ENCODE peak calls at places on chromosomes 4 and X, in seven cellular contexts. T is left ventricle myocardium inferior, J is hepatocyte, G is aorta, S is HAP-1, R is testis, D is transverse colon. F is an unnamed sample. For H3K27me3 and H3K36me3, the result is how much of the 10 kb centered on the place peaks cover.

GRCh38 chr4:26275261-26275660 is 45.6 kb upstream of the RBPJ start:
- DNase-seq in T (no peak), S (no peak), G (no peak), D (no peak), R (no peak), J (no peak), F (no peak)

GRCh38 chr4:21447320-21448055 is 501.1 kb downstream of the KCNIP4 start:
- DNase-seq in G (no peak), J (peak), T (no peak), D (no peak), R (no peak), S (no peak), F (no peak)

GRCh38 chr4:121324331-121324730 is 56.5 kb downstream of the QRFPR start:
- DNase-seq in S (no peak), R (no peak), D (no peak), G (no peak), J (no peak), T (no peak), F (peak)

GRCh38 chr4:76960014-76960413 is 10.5 kb downstream of the SEPTIN11 start:
- DNase-seq in D (no peak), T (no peak), R (no peak), J (peak), S (no peak), G (no peak), F (no peak)

GRCh38 chr4:11428701-11429571 is at the start of gene HS3ST1:
- DNase-seq in R (peak), S (no peak), J (peak), T (peak), G (peak), D (peak), F (peak)

GRCh38 chr4:184028571-184028996 is 123.5 kb downstream of the STOX2 start:
- DNase-seq in T (no peak), G (no peak), R (no peak), D (no peak), J (no peak), S (no peak), F (no peak)

GRCh38 chr4:79652232-79652631 is 244.2 kb upstream of the GK2 start:
- DNase-seq in G (no peak), J (peak), T (no peak), D (no peak), S (no peak), R (no peak), F (no peak)

GRCh38 chr4:36255575-36255974 is 11.3 kb upstream of the ARAP2 start:
- DNase-seq in J (no peak), G (no peak), T (no peak), S (no peak), R (no peak), D (peak), F (no peak)

GRCh38 chr4:86675548-86675947 is 81.4 kb downstream of the PTPN13 start:
- DNase-seq in T (no peak), S (no peak), G (no peak), D (no peak), R (no peak), J (no peak), F (no peak)

GRCh38 chr4:79599691-79600090 is 191.7 kb upstream of the GK2 start:
- DNase-seq in D (no peak), S (no peak), J (no peak), T (no peak), R (peak), G (no peak), F (no peak)

GRCh38 chrX:151699746-151700145 is 4.5 kb downstream of the PRRG3 start:
- DNase-seq in R (no peak), S (no peak), D (no peak), G (no peak), J (no peak), T (no peak), F (no peak)

GRCh38 chr4:185587444-185588161 is 52.3 kb upstream of the PDLIM3 start:
- DNase-seq in G (no peak), T (no peak), J (no peak), S (peak), R (no peak), D (peak), F (peak)

GRCh38 chrX:47278684-47279083 is 45.9 kb downstream of the USP11 start:
- DNase-seq in J (no peak), S (no peak), G (no peak), T (no peak), D (no peak), R (no peak), F (no peak)

GRCh38 chrX:54484666-54485065 is 11.4 kb downstream of the FGD1 start:
- DNase-seq in G (no peak), S (no peak), J (no peak), D (no peak), R (no peak), T (peak), F (no peak)

GRCh38 chrX:120380699-120381098 is 18.8 kb downstream of the ATP1B4 start:
- DNase-seq in R (no peak), D (no peak), J (peak), G (no peak), S (no peak), T (no peak), F (peak)

GRCh38 chrX:103629295-103630170 is 758 bp downstream of the TCEAL1 start:
- DNase-seq in S (peak), R (peak), J (peak), D (peak), G (peak), T (peak), F (peak)

GRCh38 chrX:118396113-118396512 is 50.2 kb downstream of the WDR44 start:
- DNase-seq in S (no peak), D (no peak), J (no peak), T (no peak), R (no peak), G (no peak), F (no peak)

GRCh38 chr4:124640037-124640730 is 72.3 kb downstream of the ANKRD50 start:
- DNase-seq in D (no peak), T (no peak), S (no peak), R (no peak), G (no peak), J (no peak), F (no peak)

GRCh38 chr4:8128096-8128856 is 30.3 kb downstream of the ABLIM2 start:
- DNase-seq in R (no peak), T (no peak), G (no peak), J (no peak), S (no peak), D (no peak), F (peak)

DNA sequence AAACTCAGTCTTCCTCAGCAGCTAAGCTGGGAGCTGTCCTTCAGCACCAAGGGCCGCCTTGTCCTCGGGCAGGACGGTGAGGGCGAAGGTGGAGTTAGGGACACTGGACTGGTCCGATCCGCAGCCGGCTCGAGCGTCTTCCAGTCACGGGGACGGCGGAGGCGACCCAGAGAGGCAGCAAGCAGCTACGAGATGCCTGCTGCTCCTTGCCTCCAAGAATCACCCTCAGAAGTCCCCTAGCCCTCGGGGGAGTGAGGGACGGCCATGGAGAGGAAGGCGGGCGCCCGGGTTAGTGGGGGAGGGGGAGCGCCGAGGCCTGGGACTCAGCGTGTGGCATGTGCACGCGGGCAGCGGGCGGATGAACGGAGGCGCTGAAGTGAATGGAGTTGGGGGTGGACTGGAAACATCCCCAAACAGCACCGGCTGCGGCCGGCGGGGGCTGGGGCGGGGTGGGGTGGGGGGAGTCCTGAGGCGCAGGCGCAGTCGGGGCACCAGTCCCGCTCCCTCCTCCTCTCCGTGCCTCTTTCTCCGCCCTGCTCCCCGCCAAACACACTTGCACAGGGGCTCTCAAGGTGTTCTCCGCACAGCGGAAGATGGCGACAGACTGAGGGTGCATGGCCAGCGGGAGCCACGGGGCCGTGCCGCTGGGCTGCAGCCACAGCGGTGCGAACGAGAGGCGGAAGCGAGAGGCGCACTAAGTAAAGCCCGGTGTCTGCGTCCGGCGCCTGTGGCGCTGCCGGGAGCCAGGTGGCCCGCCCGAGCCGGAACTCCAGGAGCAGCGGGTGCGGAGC is at the start of gene NALF2:
- DNase-seq in J (peak), G (peak), S (peak), R (peak), D (peak), T (peak), F (peak)
- H3K27me3 ChIP-seq in J (under half), G (under half), S (under half), R (under half), D (under half), T (under half), F (under half)

DNA sequence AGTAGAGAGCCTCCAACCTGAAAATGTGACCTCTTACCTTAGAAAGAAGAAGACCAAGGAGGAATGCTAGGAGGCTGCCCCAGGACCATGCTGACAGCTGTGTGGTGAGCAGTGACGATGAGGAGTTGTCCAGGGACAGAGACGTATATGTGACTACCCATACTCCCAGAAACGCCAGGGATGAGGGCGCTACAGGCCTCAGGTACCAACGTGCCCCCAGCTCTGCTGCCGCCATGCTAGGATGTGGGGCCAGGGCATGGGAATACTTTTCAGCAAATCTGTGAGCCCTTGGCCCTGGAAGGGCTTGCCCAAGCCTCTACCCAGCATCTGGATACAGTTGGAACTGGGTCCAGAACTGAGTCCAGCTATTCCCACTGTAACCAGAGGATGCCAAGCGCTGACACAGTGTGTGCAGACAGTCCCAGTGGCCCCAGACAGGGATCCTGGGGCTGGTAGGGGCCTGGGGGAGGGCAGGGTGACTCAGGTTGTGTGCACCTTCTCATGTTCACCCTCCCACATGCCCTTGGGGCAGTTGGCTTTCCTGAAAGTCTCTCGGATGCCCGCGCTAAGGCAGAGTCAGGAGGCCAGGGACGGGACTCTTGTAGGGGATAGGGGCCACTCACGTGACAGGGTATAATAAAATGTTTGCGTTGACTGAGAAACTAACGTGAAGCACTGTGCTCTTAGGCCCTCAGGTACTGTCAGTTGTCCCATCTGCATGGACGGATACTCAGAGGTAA is 23.9 kb upstream of the FAM193A start:
- DNase-seq in S (no peak), J (no peak), R (no peak), T (no peak), D (no peak), G (no peak), F (no peak)
- H3K36me3 ChIP-seq in S (half or more), J (under half), R (under half), T (half or more), D (under half), G (under half), F (under half)

DNA sequence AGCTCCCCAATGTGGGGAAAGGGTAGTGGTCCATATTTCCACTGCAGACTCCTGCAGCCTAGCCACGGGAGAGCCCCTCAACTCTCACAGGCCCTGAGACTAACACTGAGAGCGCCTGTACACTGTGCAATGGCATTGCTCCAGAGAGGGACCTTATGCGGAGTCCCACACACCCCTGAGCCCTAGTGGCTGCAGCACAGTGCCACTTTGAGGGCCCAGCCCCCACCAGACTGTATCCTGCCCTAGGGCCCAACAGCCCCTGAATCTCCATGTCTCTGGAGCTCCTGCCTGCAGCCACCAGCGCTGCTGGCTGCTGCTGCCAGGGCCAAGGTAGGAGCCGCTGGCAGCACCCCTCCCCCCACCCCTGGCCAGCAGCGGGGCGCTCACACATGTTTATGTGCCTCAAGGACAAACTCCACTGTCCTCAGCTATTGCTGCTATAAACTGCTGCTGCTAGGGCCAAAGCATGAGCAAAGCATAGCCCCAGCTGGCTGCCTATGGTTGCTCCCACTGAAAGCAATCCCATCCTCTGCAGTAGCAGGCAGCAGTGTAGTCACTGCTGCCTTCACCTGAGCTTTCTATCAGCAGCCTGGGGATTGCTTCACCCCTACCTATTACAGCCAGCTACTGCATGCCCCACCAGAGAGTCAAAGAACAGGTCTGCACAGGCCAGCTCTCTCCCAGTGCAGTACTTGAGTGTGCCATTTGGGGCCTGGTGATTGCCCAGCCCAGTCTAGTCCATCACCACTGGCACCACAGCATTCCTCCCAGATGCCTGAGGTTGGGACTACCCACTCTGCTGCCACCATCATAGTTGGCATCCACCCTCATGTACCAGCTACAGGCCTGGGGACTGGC is 24.3 kb downstream of the TMEM154 start:
- DNase-seq in S (no peak), G (no peak), J (peak), T (no peak), D (peak), R (no peak), F (no peak)
- H3K27me3 ChIP-seq in S (under half), G (under half), J (under half), T (under half), D (under half), R (under half), F (under half)

GRCh38 chrX:20171887-20172286 is 30.2 kb upstream of the EIF1AX start:
- DNase-seq in T (no peak), R (no peak), S (no peak), J (no peak), D (no peak), G (no peak), F (no peak)
- H3K36me3 ChIP-seq in T (half or more), R (under half), S (under half), J (under half), D (under half), G (under half), F (under half)

GRCh38 chrX:154546354-154547244 is at the start of gene G6PD:
- DNase-seq in S (peak), D (peak), G (no peak), T (peak), J (peak), R (peak), F (peak)

GRCh38 chrX:154545673-154546274 is 872 bp downstream of the G6PD start:
- DNase-seq in G (no peak), T (no peak), S (no peak), J (no peak), D (no peak), R (no peak), F (no peak)

GRCh38 chrX:154547245-154548027 is at the start of gene IKBKG:
- DNase-seq in G (peak), D (peak), S (peak), J (peak), R (peak), T (peak), F (peak)

GRCh38 chrX:154548028-154548316 is 552 bp downstream of the IKBKG start:
- DNase-seq in G (no peak), J (no peak), D (no peak), R (no peak), T (no peak), S (no peak), F (no peak)

DNA sequence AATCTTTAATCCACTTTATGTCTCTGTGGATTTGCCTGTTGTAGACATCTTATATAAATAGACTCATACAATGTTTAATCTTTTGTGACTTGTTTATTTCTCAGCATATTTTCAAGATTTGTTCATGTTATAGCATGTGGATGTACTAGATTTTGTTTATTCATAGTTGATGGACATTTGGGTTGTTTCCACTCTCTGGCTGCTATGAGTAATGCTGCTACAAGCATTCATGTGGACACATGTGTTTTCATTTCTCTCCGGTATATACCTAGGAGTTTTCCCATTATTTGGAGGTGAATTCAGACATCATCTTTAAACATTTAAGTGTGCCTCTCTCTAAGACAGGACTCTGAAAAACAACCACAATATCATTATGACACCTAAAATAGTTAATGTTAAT is 2.3 kb downstream of the IKBKG start:
- DNase-seq in D (no peak), S (no peak), J (no peak), G (no peak), R (no peak), T (no peak), F (no peak)
- H3K27me3 ChIP-seq in D (under half), S (under half), J (under half), G (under half), R (under half), T (under half), F (under half)

GRCh38 chrX:124325732-124326131 is 6.7 kb upstream of the TEX13D start:
- DNase-seq in G (no peak), R (no peak), J (no peak), T (no peak), S (no peak), D (no peak), F (no peak)
- H3K36me3 ChIP-seq in G (under half), R (under half), J (under half), T (under half), S (under half), D (under half), F (under half)

DNA sequence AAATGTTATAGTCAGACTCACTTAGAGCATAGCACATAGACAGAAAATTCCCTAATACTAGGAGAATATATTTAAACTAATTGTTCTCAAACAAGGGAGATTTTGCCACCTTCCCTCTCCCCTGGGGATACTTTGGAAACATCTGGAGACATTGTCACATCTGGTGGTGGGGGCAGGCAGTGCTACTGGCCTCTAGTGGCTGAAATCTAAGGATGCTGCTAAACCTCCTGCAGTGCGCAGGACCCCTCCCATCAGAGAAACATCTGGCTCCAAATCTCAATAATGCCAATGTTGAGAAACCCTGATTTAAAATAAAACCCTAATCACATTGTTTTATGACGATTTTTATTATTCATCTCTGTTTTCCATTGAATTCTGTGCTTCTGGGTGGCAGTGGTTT is 244.9 kb downstream of the FRMPD4 start:
- DNase-seq in S (peak), J (no peak), R (no peak), D (no peak), T (no peak), G (no peak), F (peak)
- H3K27me3 ChIP-seq in S (under half), J (under half), R (under half), D (under half), T (under half), G (under half), F (under half)

DNA sequence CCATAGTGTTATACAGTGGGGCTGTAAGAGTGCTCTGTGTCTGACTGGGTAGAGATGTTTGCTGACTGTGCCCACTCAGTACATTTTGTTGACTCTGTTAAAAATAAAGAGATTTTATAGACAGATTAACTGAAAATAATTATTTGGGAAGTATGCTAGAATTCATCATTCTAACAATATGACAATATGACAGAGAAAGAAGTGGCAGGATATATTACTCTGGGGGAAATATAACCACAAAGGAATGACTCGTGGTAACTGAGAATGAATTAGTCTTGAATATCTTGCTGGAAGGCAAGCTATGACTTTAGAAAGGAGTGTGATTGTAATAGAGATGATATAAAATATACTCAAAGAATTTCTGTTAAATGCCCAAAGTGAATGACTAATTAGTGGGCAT is 46.8 kb downstream of the TMEM165 start:
- DNase-seq in J (no peak), T (no peak), D (no peak), G (no peak), R (no peak), S (no peak), F (no peak)
- H3K36me3 ChIP-seq in J (under half), T (half or more), D (under half), G (under half), R (under half), S (under half), F (under half)

GRCh38 chr4:1404573-1405248 is 1.5 kb downstream of the NKX1-1 start:
- DNase-seq in S (no peak), D (no peak), R (peak), J (no peak), G (peak), T (no peak), F (peak)

GRCh38 chr4:1402021-1402515 is 4.2 kb downstream of the NKX1-1 start:
- DNase-seq in T (no peak), D (no peak), G (no peak), S (no peak), J (peak), R (peak), F (peak)

GRCh38 chr4:1403591-1404572 is 2.4 kb downstream of the NKX1-1 start:
- DNase-seq in T (no peak), G (peak), D (no peak), S (no peak), J (peak), R (peak), F (peak)

GRCh38 chr4:1402516-1403101 is 3.6 kb downstream of the NKX1-1 start:
- DNase-seq in G (peak), S (no peak), T (no peak), R (peak), J (peak), D (no peak), F (peak)

GRCh38 chr4:1403177-1403583 is 3.1 kb downstream of the NKX1-1 start:
- DNase-seq in J (peak), R (peak), D (no peak), T (no peak), S (no peak), G (no peak), F (peak)
- H3K27me3 ChIP-seq in J (half or more), R (under half), D (half or more), T (half or more), S (under half), G (under half), F (half or more)

F was measured in H7.